ENCODE peak calls at places on chromosome 4, in nine cellular contexts. I, K, B, S, Q, O, M, E and Y are unnamed samples. For H3K36me3 and H3K9me3, the result is how much of the 10 kb centered on the place peaks cover.

GRCh38 chr4:141131738-141132688 is 1.3 kb downstream of the RNF150 start:
- DNase-seq in I (peak), K (no peak), B (peak), S (peak), Q (peak), O (no peak), M (no peak), E (no peak), Y (peak)

GRCh38 chr4:123364906-123365305 is 31.7 kb upstream of the SPRY1 start:
- DNase-seq in I (no peak), K (no peak), B (no peak), S (no peak), Q (no peak), O (no peak), M (no peak), E (no peak), Y (no peak)

GRCh38 chr4:2823301-2823670 is 20.4 kb upstream of the ADD1 start:
- DNase-seq in I (no peak), K (no peak), B (peak), S (peak), Q (peak), O (no peak), M (no peak), E (no peak), Y (no peak)

GRCh38 chr4:158050942-158051341 is 121.9 kb downstream of the GASK1B start:
- DNase-seq in I (no peak), K (no peak), B (no peak), S (no peak), Q (no peak), O (no peak), M (no peak), E (no peak), Y (no peak)

GRCh38 chr4:6231663-6232165 is 31.4 kb upstream of the JAKMIP1 start:
- DNase-seq in I (no peak), K (no peak), B (no peak), S (no peak), Q (no peak), O (no peak), M (no peak), E (no peak), Y (no peak)

GRCh38 chr4:89762311-89762710 is 74.7 kb downstream of the SNCA start:
- DNase-seq in I (no peak), K (no peak), B (no peak), S (no peak), Q (no peak), O (no peak), M (no peak), E (no peak), Y (no peak)

GRCh38 chr4:180721356-180721755 is 1521.8 kb upstream of the TENM3 start:
- DNase-seq in I (no peak), K (no peak), B (no peak), S (no peak), Q (no peak), O (no peak), M (no peak), E (no peak), Y (no peak)

GRCh38 chr4:159010563-159011260 is 92.2 kb upstream of the RAPGEF2 start:
- DNase-seq in I (peak), K (no peak), B (no peak), S (peak), Q (no peak), O (no peak), M (no peak), E (no peak), Y (no peak)

GRCh38 chr4:185265942-185266341 is 56.5 kb downstream of the SNX25 start:
- DNase-seq in I (peak), K (no peak), B (no peak), S (no peak), Q (no peak), O (peak), M (no peak), E (no peak), Y (no peak)

GRCh38 chr4:3484057-3484973 is 21.2 kb downstream of the DOK7 start:
- DNase-seq in I (peak), K (no peak), B (peak), S (peak), Q (peak), O (no peak), M (no peak), E (peak), Y (no peak)

GRCh38 chr4:158869761-158870160 is 100.9 kb downstream of the FNIP2 start:
- DNase-seq in I (no peak), K (no peak), B (no peak), S (no peak), Q (no peak), O (no peak), M (no peak), E (no peak), Y (no peak)

GRCh38 chr4:3375688-3376087 is 66.1 kb upstream of the HGFAC start:
- DNase-seq in I (peak), K (no peak), B (no peak), S (no peak), Q (no peak), O (no peak), M (no peak), E (no peak), Y (no peak)

GRCh38 chr4:150888217-150888616 is 126.9 kb downstream of the LRBA start:
- DNase-seq in I (no peak), K (no peak), B (no peak), S (no peak), Q (no peak), O (no peak), M (no peak), E (no peak), Y (no peak)

GRCh38 chr4:23194751-23195150 is 502.0 kb downstream of the GBA3 start:
- DNase-seq in I (no peak), K (no peak), B (no peak), S (no peak), Q (no peak), O (no peak), M (no peak), E (no peak), Y (no peak)

GRCh38 chr4:119106036-119107000 is 29.3 kb upstream of the MYOZ2 start:
- DNase-seq in I (no peak), K (no peak), B (no peak), S (no peak), Q (no peak), O (no peak), M (no peak), E (no peak), Y (no peak)

GRCh38 chr4:68038272-68038671 is 75.0 kb upstream of the TMPRSS11A start:
- DNase-seq in I (no peak), K (no peak), B (no peak), S (no peak), Q (no peak), O (no peak), M (no peak), E (no peak), Y (peak)

GRCh38 chr4:37584087-37584486 is 102.1 kb downstream of the RELL1 start:
- DNase-seq in I (no peak), K (no peak), B (no peak), S (no peak), Q (peak), O (no peak), M (no peak), E (peak), Y (no peak)

GRCh38 chr4:165905405-165906027 is 32.5 kb downstream of the TLL1 start:
- DNase-seq in I (no peak), K (no peak), B (no peak), S (no peak), Q (no peak), O (no peak), M (no peak), E (no peak), Y (no peak)

GRCh38 chr4:95546866-95547707 is 1.7 kb downstream of the UNC5C start:
- DNase-seq in I (peak), K (no peak), B (peak), S (no peak), Q (no peak), O (no peak), M (no peak), E (no peak), Y (peak)

GRCh38 chr4:173360587-173361221 is 10.1 kb upstream of the SAP30 start:
- DNase-seq in I (no peak), K (no peak), B (no peak), S (no peak), Q (no peak), O (no peak), M (no peak), E (no peak), Y (no peak)

GRCh38 chr4:138925495-138925894 is 90.1 kb upstream of the NOCT start:
- DNase-seq in I (no peak), K (no peak), B (no peak), S (no peak), Q (no peak), O (no peak), M (no peak), E (no peak), Y (no peak)

GRCh38 chr4:78165758-78166157 is 108.6 kb downstream of the FRAS1 start:
- DNase-seq in I (no peak), K (no peak), B (no peak), S (no peak), Q (no peak), O (no peak), M (no peak), E (no peak), Y (no peak)

GRCh38 chr4:78169728-78170127 is 112.6 kb downstream of the FRAS1 start:
- DNase-seq in I (no peak), K (no peak), B (no peak), S (no peak), Q (no peak), O (no peak), M (no peak), E (no peak), Y (no peak)

GRCh38 chr4:78166582-78166981 is 109.5 kb downstream of the FRAS1 start:
- DNase-seq in I (peak), K (no peak), B (no peak), S (no peak), Q (no peak), O (no peak), M (no peak), E (no peak), Y (no peak)

GRCh38 chr4:78167510-78167909 is 110.4 kb downstream of the FRAS1 start:
- DNase-seq in I (no peak), K (no peak), B (no peak), S (no peak), Q (no peak), O (no peak), M (no peak), E (no peak), Y (no peak)

GRCh38 chr4:78168029-78168428 is 110.9 kb downstream of the FRAS1 start:
- DNase-seq in I (no peak), K (no peak), B (no peak), S (no peak), Q (no peak), O (no peak), M (no peak), E (no peak), Y (no peak)
- H3K36me3 ChIP-seq in I (under half), K (under half), B (under half), S (under half), Q (under half), O (under half), M (under half), E (under half), Y (under half)

DNA sequence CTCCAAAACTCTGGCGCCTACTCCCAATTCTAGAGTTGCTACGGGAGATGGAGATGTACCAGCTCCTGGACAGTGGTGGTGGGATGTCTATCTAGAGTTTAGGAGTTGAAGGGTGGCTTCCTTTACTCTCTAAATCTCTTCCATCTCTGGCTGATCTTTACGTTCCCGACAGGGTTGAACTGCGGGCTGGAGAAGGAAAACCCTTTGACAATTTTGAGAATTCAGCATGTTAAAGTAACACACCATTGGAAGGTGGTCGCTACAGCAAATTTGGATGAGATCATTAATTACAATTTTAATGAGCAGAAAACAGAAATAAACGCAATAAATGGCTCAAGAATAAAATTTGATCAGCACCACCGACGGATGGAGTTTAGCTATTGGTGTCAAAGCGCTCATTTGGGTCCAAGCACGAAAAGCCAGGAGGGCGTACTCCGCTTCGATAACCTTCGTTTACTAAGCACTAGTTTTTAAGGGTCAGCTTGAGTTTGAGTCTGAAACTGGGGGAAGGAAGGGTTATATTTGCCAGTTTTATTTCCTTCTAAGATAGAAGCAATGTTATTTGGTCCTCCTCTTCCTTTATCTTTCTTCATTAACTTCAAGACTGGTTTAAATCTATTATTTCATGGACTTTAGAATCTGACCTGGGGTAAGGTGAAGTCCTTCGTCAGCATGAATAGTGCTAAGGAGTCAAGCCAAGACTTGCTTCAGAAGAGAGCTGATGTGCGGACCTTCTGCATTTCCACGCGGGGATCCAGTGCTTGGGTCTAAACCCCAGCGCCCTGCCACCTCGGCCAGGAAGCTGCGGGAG is 1.5 kb upstream of the NKX6-1 start:
- DNase-seq in I (no peak), K (no peak), B (no peak), S (no peak), Q (no peak), O (no peak), M (no peak), E (no peak), Y (no peak)
- H3K9me3 ChIP-seq in I (under half), K (under half), B (under half), S (under half), Q (under half), O (under half), M (under half), E (under half), Y (under half)

GRCh38 chr4:10092481-10093272 is 23.9 kb downstream of the WDR1 start:
- DNase-seq in I (no peak), K (no peak), B (peak), S (peak), Q (no peak), O (no peak), M (no peak), E (no peak), Y (no peak)

GRCh38 chr4:10090467-10091250 is 25.9 kb downstream of the WDR1 start:
- DNase-seq in I (no peak), K (no peak), B (peak), S (peak), Q (no peak), O (no peak), M (no peak), E (no peak), Y (no peak)

GRCh38 chr4:10093273-10093621 is 23.4 kb downstream of the WDR1 start:
- DNase-seq in I (no peak), K (no peak), B (peak), S (no peak), Q (no peak), O (no peak), M (no peak), E (no peak), Y (no peak)

GRCh38 chr4:10089346-10089745 is 27.3 kb downstream of the WDR1 start:
- DNase-seq in I (no peak), K (no peak), B (peak), S (peak), Q (peak), O (no peak), M (no peak), E (no peak), Y (no peak)

GRCh38 chr4:10091531-10092181 is 24.9 kb downstream of the WDR1 start:
- DNase-seq in I (no peak), K (no peak), B (peak), S (peak), Q (no peak), O (no peak), M (no peak), E (no peak), Y (no peak)
- H3K36me3 ChIP-seq in I (under half), K (half or more), B (half or more), S (half or more), Q (under half), O (half or more), M (half or more), E (under half), Y (under half)

GRCh38 chr4:7581477-7581876 is 146.7 kb upstream of the PSAPL1 start:
- DNase-seq in I (no peak), K (peak), B (no peak), S (no peak), Q (no peak), O (no peak), M (no peak), E (peak), Y (peak)
- H3K9me3 ChIP-seq in I (under half), K (under half), B (under half), S (half or more), Q (under half), O (under half), M (under half), E (under half), Y (under half)

GRCh38 chr4:883377-884095 is 48.6 kb downstream of the GAK start:
- DNase-seq in I (no peak), K (no peak), B (no peak), S (no peak), Q (no peak), O (no peak), M (no peak), E (no peak), Y (no peak)
- H3K36me3 ChIP-seq in I (under half), K (under half), B (under half), S (half or more), Q (under half), O (under half), M (under half), E (under half), Y (under half)

GRCh38 chr4:175986-176385 is 51.7 kb downstream of the ZNF718 start:
- DNase-seq in I (no peak), K (no peak), B (no peak), S (no peak), Q (no peak), O (no peak), M (no peak), E (no peak), Y (no peak)
- H3K9me3 ChIP-seq in I (under half), K (under half), B (under half), S (half or more), Q (half or more), O (half or more), M (under half), E (under half), Y (under half)